ENCODE peak calls at places on chromosomes 5 and 9, in eight cellular contexts. I, N, K, W, S, V, D and R are unnamed samples.

GRCh38 chr5:108818613-108819272 is 71.0 kb downstream of the FER start:
- DNase-seq in W (no peak), I (no peak), D (no peak), V (no peak), N (peak), S (no peak), K (peak), R (peak)

GRCh38 chr9:136695955-136696354 is 8.7 kb upstream of the AGPAT2 start:
- DNase-seq in I (peak), K (no peak), D (no peak), V (no peak), N (no peak), S (no peak), W (no peak), R (no peak)

GRCh38 chr9:133474215-133474614 is 4.7 kb downstream of the SLC2A6 start:
- DNase-seq in S (no peak), W (no peak), D (no peak), I (no peak), K (no peak), V (no peak), N (no peak), R (no peak)

GRCh38 chr5:54390015-54390414 is 65.5 kb upstream of the HSPB3 start:
- DNase-seq in V (no peak), W (no peak), D (peak), S (no peak), I (no peak), N (peak), K (peak), R (peak)

GRCh38 chr5:178473858-178474257 is 116.3 kb downstream of the COL23A1 start:
- DNase-seq in S (no peak), W (no peak), D (no peak), I (no peak), N (no peak), K (no peak), V (no peak), R (no peak)

GRCh38 chr5:113325054-113325453 is 109.7 kb downstream of the TSSK1B start:
- DNase-seq in W (no peak), I (no peak), V (no peak), K (peak), N (no peak), S (no peak), D (no peak), R (no peak)

GRCh38 chr9:35813434-35814105 is 1.3 kb downstream of the HINT2 start:
- DNase-seq in K (peak), S (no peak), W (no peak), V (no peak), I (no peak), D (peak), N (peak), R (no peak)

GRCh38 chr5:109394806-109395205 is 15.0 kb downstream of the PJA2 start:
- DNase-seq in I (no peak), K (no peak), D (no peak), S (no peak), W (no peak), N (no peak), V (no peak), R (no peak)

GRCh38 chr5:96609369-96609768 is 52.8 kb upstream of the CAST start:
- DNase-seq in I (no peak), D (no peak), N (no peak), S (no peak), V (no peak), K (no peak), W (no peak), R (no peak)

GRCh38 chr5:149730620-149731331 is 666 bp downstream of the PPARGC1B start:
- DNase-seq in I (peak), V (peak), W (peak), D (no peak), K (no peak), S (peak), N (peak), R (peak)

GRCh38 chr5:74063346-74063745 is 437.4 kb downstream of the ARHGEF28 start:
- DNase-seq in I (no peak), V (no peak), D (no peak), S (no peak), W (no peak), N (no peak), K (no peak), R (no peak)

GRCh38 chr9:130305381-130305780 is 39.8 kb downstream of the HMCN2 start:
- DNase-seq in V (no peak), I (no peak), K (no peak), W (no peak), N (no peak), S (no peak), D (no peak), R (no peak)

GRCh38 chr5:136814621-136815378 is 449.5 kb upstream of the TRPC7 start:
- DNase-seq in W (no peak), N (no peak), I (no peak), S (no peak), V (no peak), D (no peak), K (peak), R (no peak)

GRCh38 chr5:134477462-134478245 is 47.8 kb upstream of the JADE2 start:
- DNase-seq in V (no peak), S (no peak), D (no peak), I (no peak), N (peak), K (no peak), W (no peak), R (no peak)

DNA sequence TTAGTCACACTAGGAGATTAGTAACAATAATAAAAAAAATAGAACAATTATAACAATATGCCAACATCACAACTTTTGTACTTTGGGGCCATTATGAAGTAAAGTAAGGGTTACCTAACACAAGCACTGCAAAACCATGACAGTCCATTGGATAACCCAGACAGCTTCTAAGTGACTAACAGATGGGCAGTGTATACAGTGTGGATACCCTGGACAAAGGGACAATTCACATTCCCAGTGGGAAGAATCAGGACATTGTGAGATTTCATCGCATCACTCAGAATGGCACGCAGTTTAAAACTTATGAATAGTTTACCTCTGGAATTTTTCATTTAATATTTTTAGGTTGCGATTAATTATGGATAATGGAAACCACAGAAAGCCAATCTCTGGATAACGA is 45.6 kb upstream of the JADE2 start:
- DNase-seq in K (no peak), V (no peak), N (no peak), D (no peak), W (no peak), I (no peak), S (no peak), R (no peak)
- TF ChIP-seq POLR2A in K (no peak), V (no peak), N (no peak), D (no peak), W (no peak), I (no peak), S (no peak), R (no peak)

DNA sequence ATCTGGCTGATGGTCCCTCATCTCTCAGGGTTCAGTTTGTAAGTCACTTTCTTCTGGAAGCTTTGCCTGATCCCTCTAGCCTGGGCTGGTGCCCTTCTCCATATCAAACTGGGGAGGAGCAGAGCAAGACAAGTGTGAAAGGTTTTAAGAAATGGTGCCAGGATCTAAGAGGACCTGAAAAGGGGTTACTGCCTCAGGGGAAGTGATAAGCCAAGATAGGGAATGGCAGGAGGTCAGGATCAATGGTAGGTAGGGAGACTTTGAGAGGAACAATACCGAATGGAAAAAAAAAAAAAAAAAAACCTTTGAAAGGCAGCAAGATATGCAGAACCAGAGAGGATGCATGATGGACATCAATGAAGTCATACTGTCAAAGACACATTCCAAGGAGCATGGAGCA is 67.5 kb upstream of the TLR4 start:
- DNase-seq in D (no peak), S (no peak), W (no peak), K (no peak), V (no peak), I (no peak), N (no peak), R (no peak)
- TF ChIP-seq POLR2A in D (no peak), S (no peak), W (no peak), K (no peak), V (no peak), I (no peak), N (no peak), R (no peak)

GRCh38 chr5:160620401-160620800 is 198.7 kb downstream of the PTTG1 start:
- DNase-seq in I (no peak), W (no peak), K (no peak), D (no peak), N (no peak), S (no peak), V (no peak), R (no peak)
- TF ChIP-seq POLR2A in I (no peak), W (no peak), K (no peak), D (no peak), N (no peak), S (no peak), V (no peak), R (no peak)

DNA sequence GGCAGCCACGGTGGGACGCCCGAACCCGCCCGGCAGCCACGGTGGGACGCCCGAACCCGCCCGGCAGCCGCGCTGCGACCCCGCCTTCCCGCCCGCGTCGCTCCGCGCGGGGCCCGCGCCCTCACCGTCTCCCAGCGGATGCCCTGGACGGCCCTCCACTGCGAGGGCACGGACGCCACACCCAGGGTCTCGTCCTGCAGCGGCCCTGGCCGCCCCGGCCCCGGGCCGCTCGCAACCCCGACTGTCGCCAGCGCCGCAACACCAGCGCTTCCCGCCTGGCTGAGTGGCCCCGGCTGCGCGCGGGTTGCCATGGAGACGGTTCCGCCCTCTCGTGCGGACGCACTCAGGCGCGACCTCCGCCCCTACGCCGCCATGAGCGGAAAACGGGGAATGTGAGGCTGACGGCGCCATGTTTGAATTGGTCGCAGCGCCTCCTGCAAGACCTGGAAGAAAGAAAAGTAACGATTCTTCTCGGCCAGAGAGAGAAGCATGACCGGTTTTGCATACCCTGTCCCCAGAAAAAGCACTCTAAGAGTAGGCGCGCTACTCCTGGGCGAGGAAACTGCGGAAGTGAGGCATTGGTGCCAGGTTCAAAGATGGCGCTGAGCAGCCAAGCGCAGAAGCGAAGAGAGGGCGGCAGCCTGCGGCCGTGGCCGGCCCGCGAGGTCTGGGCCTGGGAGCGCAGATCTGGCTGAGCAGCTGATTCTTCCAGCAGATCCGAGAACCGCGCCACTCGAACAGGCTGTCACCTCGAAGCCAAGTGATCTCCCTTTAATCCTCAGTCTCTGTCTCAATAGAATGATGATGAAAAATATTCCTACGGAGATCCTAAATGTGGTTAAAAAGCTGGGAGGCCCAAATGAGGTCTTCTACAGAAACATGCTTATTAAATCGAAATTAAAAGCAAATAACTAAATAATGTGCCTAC is at the start of gene DYNC2I2:
- DNase-seq in I (peak), D (peak), W (peak), K (peak), V (peak), S (peak), N (peak), R (peak)
- TF ChIP-seq POLR2A in I (peak), D (peak), W (no peak), K (peak), V (peak), S (peak), N (peak), R (peak)